ENCODE peak calls at places on chromosomes 6 and 20, in eight cellular contexts. G is fibroblast of lung, D is DND-41, R is H9, L is PC-3, A is K562, T is mammary epithelial cell, U is OCI-LY7. N is an unnamed sample.
A peak's percentile ranks its signal among the peaks of the same experiment; 100 is the strongest.

GRCh38 chr20:46025376-46025783 is 3.6 kb upstream of the SLC12A5 start:
- DNase-seq in L (no peak), U (no peak), G (no peak), A (no peak), T (no peak), D (no peak), R (no peak), N (no peak)

GRCh38 chr6:6407061-6407723 is 86.7 kb upstream of the F13A1 start:
- DNase-seq in D (no peak), U (peak; percentile 92), G (no peak), A (no peak), L (no peak), T (no peak), R (no peak), N (no peak)

GRCh38 chr20:50844430-50845100 is 49.7 kb downstream of the BCAS4 start:
- DNase-seq in D (peak; percentile 12), L (peak; percentile 74), G (peak; percentile 97), T (peak; percentile 99), R (no peak), U (peak; percentile 38), A (peak; percentile 46), N (no peak)

GRCh38 chr6:24504274-24504641 is 9.5 kb downstream of the ALDH5A1 start:
- DNase-seq in T (no peak), G (no peak), U (no peak), A (no peak), L (peak; percentile 73), R (no peak), D (no peak), N (no peak)

GRCh38 chr6:84979541-84979940 is 215.1 kb upstream of the TBX18 start:
- DNase-seq in D (no peak), A (no peak), U (no peak), G (no peak), L (peak; percentile 23), R (no peak), T (no peak), N (no peak)

GRCh38 chr20:1369970-1370369 is 22.9 kb downstream of the FKBP1A start:
- DNase-seq in G (no peak), A (no peak), U (no peak), T (no peak), R (no peak), D (no peak), L (no peak), N (no peak)

GRCh38 chr6:5457983-5458683 is 196.8 kb downstream of the FARS2 start:
- DNase-seq in T (peak; percentile 52), D (no peak), G (no peak), L (peak; percentile 67), A (no peak), R (no peak), U (no peak), N (no peak)

GRCh38 chr6:30891816-30892553 is 7.7 kb downstream of the DDR1 start:
- DNase-seq in T (no peak), G (no peak), R (peak; percentile 13), A (no peak), U (no peak), L (no peak), D (no peak), N (no peak)

GRCh38 chr6:21708181-21708580 is 114.6 kb downstream of the SOX4 start:
- DNase-seq in R (no peak), U (no peak), G (no peak), T (no peak), L (no peak), A (no peak), D (no peak), N (no peak)

GRCh38 chr6:11645016-11645415 is 107.5 kb downstream of the TMEM170B start:
- DNase-seq in T (no peak), U (no peak), D (no peak), R (no peak), A (no peak), L (no peak), G (no peak), N (no peak)

GRCh38 chr6:141548969-141549368 is 583.8 kb upstream of the GJE1 start:
- DNase-seq in T (peak; percentile 82), R (no peak), L (peak; percentile 78), A (no peak), G (peak; percentile 25), D (no peak), U (no peak), N (no peak)

GRCh38 chr6:22062807-22063408 is 233.9 kb downstream of the PRL start:
- DNase-seq in L (no peak), G (no peak), A (no peak), D (peak; percentile 97), R (no peak), T (no peak), U (no peak), N (no peak)

DNA sequence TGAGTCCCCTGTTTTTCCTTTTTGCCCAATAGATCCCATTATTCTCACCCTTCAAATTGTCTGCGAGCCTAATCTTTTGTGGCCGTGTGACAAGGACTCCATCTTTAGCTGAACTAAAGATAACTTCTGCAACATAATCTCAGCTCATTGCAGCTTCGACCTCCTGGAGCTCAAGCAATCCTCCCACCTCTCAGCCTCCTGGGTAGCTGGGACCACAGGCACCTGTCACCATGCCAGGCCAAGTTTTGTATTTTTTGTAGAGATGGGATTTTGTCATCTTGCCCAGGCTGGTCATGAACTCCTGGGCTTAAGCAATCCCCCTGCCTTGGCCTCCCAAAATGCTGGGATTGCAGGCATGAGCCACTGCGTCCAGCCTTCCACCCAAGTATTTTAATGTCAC is 161.0 kb downstream of the GJA1 start:
- DNase-seq in R (no peak), T (no peak), G (peak; percentile 26), D (no peak), A (no peak), L (no peak), U (no peak), N (no peak)
- H4K20me1 ChIP-seq in R (no peaks in the 10 kb centered on the region), T (no peaks in the 10 kb centered on the region), G (no peaks in the 10 kb centered on the region), D (no peaks in the 10 kb centered on the region), A (no peaks in the 10 kb centered on the region), L (no peaks in the 10 kb centered on the region), U (no peaks in the 10 kb centered on the region), N (no peaks in the 10 kb centered on the region)

DNA sequence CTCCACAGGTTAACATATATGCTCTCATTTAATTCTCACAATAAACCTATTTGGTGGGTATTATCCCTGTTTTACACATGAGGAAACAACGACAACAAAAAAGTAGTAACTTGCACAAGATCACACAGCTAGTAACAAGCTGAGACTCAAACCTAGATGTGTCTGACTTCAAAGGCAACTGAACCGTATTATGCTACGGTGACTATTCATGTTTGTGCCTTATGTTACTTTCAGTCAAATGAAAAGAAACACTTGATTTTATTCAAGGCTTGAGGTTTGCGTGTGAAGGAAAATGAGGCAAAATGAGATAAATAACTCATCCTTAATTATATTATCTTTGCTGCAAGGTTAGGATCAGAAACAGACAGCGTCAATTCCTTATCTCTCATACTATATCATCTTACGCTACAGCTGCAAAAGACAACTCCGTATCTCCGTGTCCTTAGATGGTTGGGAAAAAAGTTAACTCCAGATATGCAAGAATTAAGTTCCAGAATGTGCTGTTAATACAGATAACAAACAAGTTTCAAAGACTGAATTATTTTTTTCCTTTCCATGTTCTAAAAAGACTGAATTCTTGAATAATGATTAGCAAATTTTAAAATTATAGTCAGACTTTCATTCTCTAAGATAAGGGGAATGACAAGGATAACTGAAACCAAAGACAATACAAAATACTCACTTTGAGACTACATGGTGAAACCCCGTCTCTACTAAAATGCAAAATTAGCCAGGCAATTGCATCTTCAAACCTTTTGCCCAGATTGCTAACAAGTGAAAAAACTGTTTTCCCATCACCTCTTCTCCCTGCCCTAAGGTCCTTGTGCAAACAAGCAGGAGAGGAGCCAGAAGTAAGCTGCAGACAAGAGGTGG is 27.8 kb downstream of the STAU1 start:
- DNase-seq in G (no peak), A (no peak), T (no peak), R (no peak), U (no peak), D (no peak), L (no peak), N (no peak)
- H4K20me1 ChIP-seq in G (no peaks in the 10 kb centered on the region), A (peaks cover 11% of the 10 kb centered on the region), T (no peaks in the 10 kb centered on the region), R (no peaks in the 10 kb centered on the region), U (no peaks in the 10 kb centered on the region), D (peaks cover 37% of the 10 kb centered on the region), L (no peaks in the 10 kb centered on the region), N (peaks cover 27% of the 10 kb centered on the region)

GRCh38 chr20:4167261-4168004 is 152.1 kb upstream of the RNF24 start:
- DNase-seq in U (no peak), L (no peak), G (no peak), T (no peak), D (no peak), A (no peak), R (peak; percentile 66), N (peak; percentile 54)
- H4K20me1 ChIP-seq in U (no peaks in the 10 kb centered on the region), L (peaks cover 29% of the 10 kb centered on the region), G (no peaks in the 10 kb centered on the region), T (no peaks in the 10 kb centered on the region), D (peaks cover 3% of the 10 kb centered on the region), A (no peaks in the 10 kb centered on the region), R (no peaks in the 10 kb centered on the region), N (no peaks in the 10 kb centered on the region)

GRCh38 chr20:3896853-3897252 is 7.7 kb downstream of the PANK2 start:
- DNase-seq in G (no peak), U (no peak), A (no peak), T (no peak), R (no peak), L (no peak), D (no peak), N (no peak)
- H4K20me1 ChIP-seq in G (peaks cover 5% of the 10 kb centered on the region), U (peaks cover 52% of the 10 kb centered on the region), A (peaks cover 44% of the 10 kb centered on the region), T (peaks cover 48% of the 10 kb centered on the region), R (no peaks in the 10 kb centered on the region), L (peaks cover 87% of the 10 kb centered on the region), D (peaks cover 92% of the 10 kb centered on the region), N (peaks cover 98% of the 10 kb centered on the region)

GRCh38 chr20:44900231-44900854 is 9.5 kb upstream of the PABPC1L start:
- DNase-seq in G (no peak), U (no peak), R (no peak), A (no peak), D (no peak), L (no peak), T (no peak), N (no peak)

GRCh38 chr20:44897133-44897532 is 11.6 kb downstream of the YWHAB start:
- DNase-seq in L (no peak), U (no peak), D (no peak), R (no peak), A (no peak), T (no peak), G (no peak), N (no peak)

GRCh38 chr20:44904377-44904776 is 5.5 kb upstream of the PABPC1L start:
- DNase-seq in L (no peak), G (no peak), U (no peak), R (no peak), A (no peak), T (no peak), D (no peak), N (no peak)

GRCh38 chr20:44896583-44896982 is 11.1 kb downstream of the YWHAB start:
- DNase-seq in D (no peak), L (no peak), T (no peak), U (peak; percentile 17), A (no peak), R (no peak), G (no peak), N (no peak)

DNA sequence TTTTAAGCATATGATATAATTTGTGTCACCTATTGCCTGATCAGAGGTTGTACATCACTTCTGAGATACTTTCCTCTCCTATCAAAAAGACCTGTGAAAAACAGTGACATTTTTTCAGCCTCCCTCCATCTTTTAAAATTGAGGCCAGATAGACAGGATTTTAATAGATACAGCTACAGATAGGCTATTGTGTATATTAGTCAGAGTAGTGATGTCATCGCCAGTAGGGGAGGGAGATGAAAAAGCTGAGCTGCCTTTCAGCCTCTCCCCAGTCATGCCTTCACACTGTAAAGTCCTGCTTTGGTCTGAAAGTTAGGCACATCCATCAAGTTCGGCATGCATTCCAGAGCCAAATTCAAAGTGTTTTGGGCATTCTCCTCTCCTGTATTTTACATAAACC is 7.9 kb upstream of the PABPC1L start:
- DNase-seq in G (peak; percentile 62), R (no peak), U (no peak), T (no peak), L (peak; percentile 30), D (no peak), A (no peak), N (no peak)
- H4K20me1 ChIP-seq in G (peaks cover 2% of the 10 kb centered on the region), R (no peaks in the 10 kb centered on the region), U (peaks cover 31% of the 10 kb centered on the region), T (peaks cover 9% of the 10 kb centered on the region), L (peaks cover 49% of the 10 kb centered on the region), D (peaks cover 72% of the 10 kb centered on the region), A (no peaks in the 10 kb centered on the region), N (peaks cover 59% of the 10 kb centered on the region)

N was measured in GM23338.